ENCODE peak calls at places on chromosomes 16 and 17, in nine cellular contexts. B is thoracic aorta, O is MM.1S, L is transverse colon, J is A549, S is neuronal stem cell, N is choroid plexus epithelial cell, M is lower leg skin, U is foreskin fibroblast. R is an unnamed sample.

GRCh38 chr17:12254460-12254859 is 233.8 kb downstream of the MAP2K4 start:
- DNase-seq in J (no peak), L (no peak), N (no peak), S (no peak), U (no peak), M (no peak), O (no peak), B (no peak), R (no peak)

GRCh38 chr17:1201132-1201702 is 21.4 kb upstream of the ABR start:
- DNase-seq in B (no peak), O (no peak), J (no peak), L (no peak), S (no peak), U (no peak), M (no peak), N (no peak), R (no peak)

GRCh38 chr17:34667656-34668055 is 88.3 kb downstream of the TMEM132E start:
- DNase-seq in M (no peak), B (no peak), S (no peak), O (no peak), L (no peak), U (no peak), N (no peak), J (no peak), R (no peak)

GRCh38 chr17:147796-148740 is 10.7 kb downstream of the SCGB1C2 start:
- DNase-seq in N (no peak), M (no peak), J (no peak), B (no peak), O (no peak), U (no peak), S (no peak), L (no peak), R (no peak)

GRCh38 chr17:70355185-70355584 is 185.9 kb downstream of the KCNJ2 start:
- DNase-seq in L (no peak), J (no peak), B (no peak), M (no peak), S (no peak), U (peak), N (peak), O (no peak), R (no peak)

GRCh38 chr17:21287703-21288449 is 3.4 kb downstream of the MAP2K3 start:
- DNase-seq in L (peak), U (peak), O (peak), N (peak), S (no peak), J (peak), B (peak), M (peak), R (peak)

GRCh38 chr17:53032861-53033271 is 789.9 kb upstream of the KIF2B start:
- DNase-seq in L (peak), B (no peak), U (no peak), O (peak), N (peak), S (peak), J (no peak), M (no peak), R (no peak)

GRCh38 chr17:55774834-55775233 is 24.0 kb downstream of the PCTP start:
- DNase-seq in J (no peak), O (no peak), N (no peak), U (no peak), M (no peak), S (peak), L (no peak), B (no peak), R (no peak)

GRCh38 chr16:63617047-63617989 is 1504.5 kb downstream of the CDH11 start:
- DNase-seq in M (no peak), B (no peak), J (no peak), U (no peak), S (no peak), N (no peak), O (no peak), L (no peak), R (no peak)

GRCh38 chr16:89312598-89313299 is 95.2 kb downstream of the ZNF778 start:
- DNase-seq in M (no peak), N (no peak), S (no peak), O (no peak), U (no peak), L (no peak), B (no peak), J (no peak), R (no peak)

GRCh38 chr16:75065149-75065807 is 51.3 kb downstream of the LDHD start:
- DNase-seq in M (no peak), J (no peak), O (no peak), N (no peak), U (no peak), L (peak), B (no peak), S (no peak), R (no peak)

GRCh38 chr17:17391575-17392370 is 85.0 kb upstream of the MED9 start:
- DNase-seq in O (peak), J (no peak), S (no peak), N (no peak), M (no peak), L (peak), U (no peak), B (no peak), R (no peak)

GRCh38 chr17:82283208-82283749 is 9.8 kb upstream of the CSNK1D start:
- DNase-seq in B (no peak), M (no peak), U (peak), S (no peak), J (peak), O (no peak), N (peak), L (no peak), R (no peak)

GRCh38 chr16:31078597-31079341 is 4.5 kb downstream of the ZNF646 start:
- DNase-seq in M (no peak), J (no peak), U (no peak), S (no peak), B (no peak), L (no peak), N (no peak), O (no peak), R (no peak)

GRCh38 chr17:31310260-31310659 is 3.6 kb downstream of the EVI2B start:
- DNase-seq in J (no peak), L (no peak), S (no peak), M (no peak), N (no peak), B (no peak), O (peak), U (no peak), R (no peak)

GRCh38 chr17:31307640-31308039 is 6.2 kb downstream of the EVI2B start:
- DNase-seq in S (no peak), O (no peak), J (no peak), L (no peak), B (no peak), N (no peak), M (no peak), U (no peak), R (no peak)

GRCh38 chr17:31308372-31308905 is 5.4 kb downstream of the EVI2B start:
- DNase-seq in N (no peak), U (no peak), J (no peak), O (no peak), B (no peak), S (no peak), L (no peak), M (no peak), R (no peak)

GRCh38 chr17:31309525-31309924 is 4.3 kb downstream of the EVI2B start:
- DNase-seq in N (no peak), J (no peak), O (peak), L (no peak), B (no peak), S (no peak), M (no peak), U (no peak), R (no peak)

GRCh38 chr17:31308935-31309334 is 4.9 kb downstream of the EVI2B start:
- DNase-seq in J (no peak), B (no peak), O (no peak), M (no peak), U (no peak), N (no peak), L (no peak), S (no peak), R (no peak)
- H3K4me3 ChIP-seq in J (no peak), B (peak), O (peak), M (no peak), U (no peak), N (no peak), L (peak), S (no peak), R (no peak)

GRCh38 chr16:28258571-28258970 is 33.8 kb upstream of the SBK1 start:
- DNase-seq in U (peak), B (no peak), J (no peak), N (peak), O (no peak), S (no peak), L (no peak), M (no peak), R (no peak)

GRCh38 chr16:28259781-28260150 is 32.6 kb upstream of the SBK1 start:
- DNase-seq in S (no peak), N (no peak), B (no peak), L (no peak), O (no peak), J (no peak), M (no peak), U (no peak), R (no peak)

GRCh38 chr16:28261916-28262315 is 30.4 kb upstream of the SBK1 start:
- DNase-seq in S (no peak), M (no peak), L (peak), N (no peak), U (no peak), O (peak), B (no peak), J (no peak), R (no peak)

GRCh38 chr16:28259091-28259780 is 33.1 kb upstream of the SBK1 start:
- DNase-seq in U (no peak), J (no peak), N (no peak), O (no peak), L (no peak), M (no peak), S (no peak), B (no peak), R (no peak)

DNA sequence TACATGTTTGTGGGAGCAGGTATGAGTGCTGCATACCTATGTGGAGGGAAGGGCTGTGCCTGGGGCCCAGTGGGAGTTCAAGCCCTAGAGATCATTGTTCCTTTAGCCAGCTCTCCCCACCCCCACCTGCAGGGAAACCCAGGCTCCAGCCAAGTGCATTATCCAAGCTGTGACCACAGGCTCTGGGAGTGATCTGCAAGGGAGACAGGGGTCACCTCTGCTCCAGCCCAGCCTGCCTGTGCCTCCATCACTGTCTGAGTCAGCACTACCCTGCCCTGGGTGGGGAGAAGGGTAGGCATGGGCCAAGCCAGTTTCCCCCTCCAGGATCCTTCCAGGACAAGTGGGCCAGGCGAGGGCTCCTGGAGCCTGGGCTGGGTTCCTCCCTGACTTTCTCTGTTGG is 32.1 kb upstream of the SBK1 start:
- DNase-seq in U (no peak), J (no peak), L (no peak), M (no peak), S (no peak), B (no peak), N (no peak), O (no peak), R (no peak)
- H3K4me3 ChIP-seq in U (no peak), J (no peak), L (no peak), M (no peak), S (no peak), B (no peak), N (no peak), O (no peak), R (no peak)

GRCh38 chr16:50133214-50133613 is 19.9 kb upstream of the TENT4B start:
- DNase-seq in M (no peak), U (no peak), J (no peak), S (no peak), O (no peak), N (no peak), B (no peak), L (no peak), R (no peak)
- H3K4me3 ChIP-seq in M (no peak), U (no peak), J (no peak), S (no peak), O (no peak), N (no peak), B (no peak), L (no peak), R (no peak)

DNA sequence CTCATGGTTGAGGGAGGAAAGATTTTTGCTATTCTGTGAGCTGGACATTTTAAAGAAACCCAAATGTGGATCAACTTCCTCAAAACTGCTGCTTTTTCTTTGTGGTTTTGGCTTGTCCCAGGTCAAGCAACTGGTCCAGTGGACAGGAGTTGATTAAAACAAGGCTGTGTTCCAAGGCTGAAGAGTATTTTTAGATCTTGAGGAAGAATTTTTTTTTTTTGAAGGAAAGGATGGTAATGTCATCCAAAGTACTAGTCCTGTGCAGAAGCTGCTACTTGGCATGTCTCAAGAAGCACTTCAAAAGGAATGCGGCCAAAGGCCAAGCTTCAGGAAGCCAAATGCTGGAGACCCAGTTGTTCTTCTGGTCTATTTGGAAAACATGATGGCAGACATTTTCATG is 8.0 kb upstream of the MYH2 start:
- DNase-seq in O (no peak), B (no peak), U (no peak), S (no peak), N (no peak), M (no peak), L (no peak), J (no peak), R (no peak)
- H3K4me3 ChIP-seq in O (no peak), B (no peak), U (no peak), S (no peak), N (no peak), M (no peak), L (no peak), J (no peak), R (no peak)

DNA sequence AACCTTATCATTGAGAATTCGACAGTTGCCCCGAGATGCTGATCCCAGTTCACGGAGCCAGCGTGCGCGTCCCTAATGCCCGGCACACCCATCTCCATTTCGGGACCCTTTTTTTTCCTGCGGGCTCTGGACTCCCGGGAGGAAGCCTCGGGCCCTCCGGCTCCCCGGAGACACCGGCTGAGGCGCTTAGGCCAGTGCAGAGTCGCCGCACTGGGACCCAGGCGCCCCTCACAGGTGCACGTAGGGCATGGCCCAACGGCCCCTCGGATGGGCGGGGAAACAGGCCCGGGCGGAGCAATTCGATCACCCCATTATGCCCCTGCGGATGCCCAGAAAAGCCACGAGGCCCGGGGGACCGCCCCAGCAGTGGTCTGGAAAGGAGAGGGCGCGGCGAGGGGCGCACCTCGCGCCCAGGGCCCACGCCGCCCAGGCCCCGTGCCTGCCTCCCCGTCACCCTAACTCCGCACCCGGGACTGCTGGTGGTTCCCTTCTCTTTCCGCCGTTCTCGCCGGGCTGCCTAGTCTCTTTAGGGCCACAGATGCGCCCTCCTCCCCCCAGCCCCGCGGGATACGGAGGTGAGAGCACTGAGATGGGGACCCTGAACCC is 18.5 kb upstream of the ZFHX3 start:
- DNase-seq in N (no peak), O (no peak), S (peak), M (no peak), B (no peak), J (no peak), L (no peak), U (no peak), R (no peak)
- H3K4me3 ChIP-seq in N (peak), O (no peak), S (peak), M (no peak), B (peak), J (no peak), L (peak), U (no peak), R (no peak)